ENCODE peak calls at places on chromosomes 3 and 15, in four cellular contexts. C is WTC11, H is iris pigment epithelial cell, F is body of pancreas. Y is an unnamed sample.

GRCh38 chr15:26721231-26721630 is 51.6 kb downstream of the GABRB3 start:
- DNase-seq in C (peak; percentile 63), H (no peak), F (no peak), Y (no peak)

GRCh38 chr3:140384876-140385275 is 293.0 kb upstream of the TRIM42 start:
- DNase-seq in C (no peak), H (no peak), F (no peak), Y (no peak)

GRCh38 chr3:179398574-179399249 is 51.2 kb downstream of the MFN1 start:
- DNase-seq in C (no peak), H (peak; percentile 49), F (no peak), Y (peak; percentile 33)

GRCh38 chr3:55320928-55321327 is 166.2 kb downstream of the WNT5A start:
- DNase-seq in C (no peak), H (no peak), F (no peak), Y (no peak)

GRCh38 chr3:20622304-20622703 is 436.3 kb upstream of the SGO1 start:
- DNase-seq in C (no peak), H (no peak), F (no peak), Y (no peak)

GRCh38 chr3:4241595-4242170 is 61.5 kb upstream of the SETMAR start:
- DNase-seq in C (no peak), H (no peak), F (no peak), Y (no peak)

GRCh38 chr3:65899226-65899625 is 139.5 kb downstream of the MAGI1 start:
- DNase-seq in C (no peak), H (no peak), F (no peak), Y (no peak)

GRCh38 chr15:82714026-82714425 is 4.4 kb upstream of the AP3B2 start:
- DNase-seq in C (no peak), H (no peak), F (no peak), Y (no peak)

GRCh38 chr15:63973212-63974009 is 72.9 kb downstream of the DAPK2 start:
- DNase-seq in C (no peak), H (peak; percentile 31), F (no peak), Y (peak; percentile 47)

GRCh38 chr3:58617338-58617761 is 40.2 kb upstream of the FAM107A start:
- DNase-seq in C (no peak), H (peak; percentile 51), F (no peak), Y (peak; percentile 58)

GRCh38 chr15:71011503-71012155 is 103.6 kb upstream of the THSD4 start:
- DNase-seq in C (no peak), H (peak; percentile 78), F (no peak), Y (peak; percentile 82)

GRCh38 chr3:65027335-65027734 is 339.5 kb upstream of the ADAMTS9 start:
- DNase-seq in C (no peak), H (no peak), F (no peak), Y (no peak)

GRCh38 chr15:57476533-57476975 is 100.2 kb downstream of the CGNL1 start:
- DNase-seq in C (no peak), H (peak; percentile 59), F (no peak), Y (peak; percentile 88)

GRCh38 chr3:7977245-7978103 is 524.1 kb upstream of the LMCD1 start:
- DNase-seq in C (no peak), H (peak; percentile 5), F (no peak), Y (peak; percentile 49)

GRCh38 chr3:50242778-50243551 is 7.0 kb downstream of the GNAI2 start:
- DNase-seq in C (no peak), H (peak; percentile 88), F (no peak), Y (peak; percentile 86)

GRCh38 chr15:51536965-51537574 is 85.5 kb downstream of the DMXL2 start:
- DNase-seq in C (no peak), H (peak; percentile 45), F (no peak), Y (peak; percentile 71)

GRCh38 chr3:42090973-42091731 is at the start of gene TRAK1:
- DNase-seq in C (no peak), H (peak; percentile 63), F (no peak), Y (peak; percentile 56)

GRCh38 chr3:151278223-151278622 is at the start of gene P2RY14:
- DNase-seq in C (no peak), H (no peak), F (no peak), Y (no peak)

GRCh38 chr15:74613953-74614743 is 1.5 kb upstream of the CLK3 start:
- DNase-seq in C (peak; percentile 83), H (no peak), F (no peak), Y (no peak)

GRCh38 chr15:84833447-84833846 is 16.3 kb downstream of the ALPK3 start:
- DNase-seq in C (no peak), H (peak; percentile 70), F (no peak), Y (peak; percentile 77)

GRCh38 chr15:64010719-64011118 is 35.6 kb downstream of the DAPK2 start:
- DNase-seq in C (no peak), H (peak; percentile 94), F (peak; percentile 77), Y (peak; percentile 94)